ENCODE peak calls at places on chromosomes 4 and X, in four cellular contexts. One of them, this sample, is unnamed. For H3K9me3, the result is how much of the 10 kb centered on the place peaks cover.

GRCh38 chr4:143768007-143768591 is 67.6 kb upstream of the FREM3 start:
- DNase-seq in left ventricle myocardium inferior: no peak
- DNase-seq in body of pancreas: no peak
- DNase-seq in breast epithelium: no peak
- DNase-seq in this sample: no peak

GRCh38 chrX:1202251-1202650 is 10.2 kb downstream of the CRLF2 start:
- DNase-seq in breast epithelium: peak
- DNase-seq in left ventricle myocardium inferior: no peak
- DNase-seq in body of pancreas: no peak
- DNase-seq in this sample: no peak

GRCh38 chr4:111689731-111690130 is 455.5 kb upstream of the FAM241A start:
- DNase-seq in left ventricle myocardium inferior: no peak
- DNase-seq in breast epithelium: no peak
- DNase-seq in body of pancreas: no peak
- DNase-seq in this sample: no peak

GRCh38 chr4:124079174-124079780 is 633.3 kb downstream of the ANKRD50 start:
- DNase-seq in left ventricle myocardium inferior: no peak
- DNase-seq in body of pancreas: no peak
- DNase-seq in breast epithelium: no peak
- DNase-seq in this sample: no peak

GRCh38 chr4:125070869-125071268 is 243.9 kb upstream of the FAT4 start:
- DNase-seq in breast epithelium: no peak
- DNase-seq in left ventricle myocardium inferior: no peak
- DNase-seq in body of pancreas: peak
- DNase-seq in this sample: no peak

GRCh38 chrX:20352935-20353336 is 86.2 kb upstream of the RPS6KA3 start:
- DNase-seq in body of pancreas: no peak
- DNase-seq in breast epithelium: no peak
- DNase-seq in left ventricle myocardium inferior: no peak
- DNase-seq in this sample: no peak

GRCh38 chr4:39729557-39729956 is 31.6 kb downstream of the UBE2K start:
- DNase-seq in body of pancreas: no peak
- DNase-seq in breast epithelium: no peak
- DNase-seq in left ventricle myocardium inferior: no peak
- DNase-seq in this sample: no peak

GRCh38 chr4:125313497-125313896 is 1.3 kb upstream of the FAT4 start:
- DNase-seq in left ventricle myocardium inferior: no peak
- DNase-seq in body of pancreas: peak
- DNase-seq in breast epithelium: no peak
- DNase-seq in this sample: no peak

GRCh38 chr4:79576480-79576803 is 168.4 kb upstream of the GK2 start:
- DNase-seq in breast epithelium: no peak
- DNase-seq in body of pancreas: no peak
- DNase-seq in left ventricle myocardium inferior: no peak
- DNase-seq in this sample: no peak

GRCh38 chr4:55036405-55036804 is 89.0 kb downstream of the KDR start:
- DNase-seq in body of pancreas: no peak
- DNase-seq in left ventricle myocardium inferior: no peak
- DNase-seq in breast epithelium: no peak
- DNase-seq in this sample: no peak

GRCh38 chrX:139286342-139286741 is 244.2 kb upstream of the F9 start:
- DNase-seq in left ventricle myocardium inferior: no peak
- DNase-seq in body of pancreas: no peak
- DNase-seq in breast epithelium: no peak
- DNase-seq in this sample: no peak

GRCh38 chr4:38177035-38177791 is 217.0 kb downstream of the PTTG2 start:
- DNase-seq in left ventricle myocardium inferior: peak
- DNase-seq in body of pancreas: peak
- DNase-seq in breast epithelium: no peak
- DNase-seq in this sample: peak

GRCh38 chr4:178271386-178271785 is 829.1 kb upstream of the AGA start:
- DNase-seq in breast epithelium: no peak
- DNase-seq in left ventricle myocardium inferior: no peak
- DNase-seq in body of pancreas: no peak
- DNase-seq in this sample: no peak

GRCh38 chr4:138650917-138651564 is 364.5 kb upstream of the NOCT start:
- DNase-seq in breast epithelium: no peak
- DNase-seq in left ventricle myocardium inferior: no peak
- DNase-seq in body of pancreas: no peak
- DNase-seq in this sample: no peak

GRCh38 chrX:40552768-40553167 is 28.0 kb upstream of the ATP6AP2 start:
- DNase-seq in breast epithelium: no peak
- DNase-seq in body of pancreas: no peak
- DNase-seq in left ventricle myocardium inferior: no peak
- DNase-seq in this sample: no peak

GRCh38 chr4:8374851-8375649 is 65.5 kb downstream of the ACOX3 start:
- DNase-seq in body of pancreas: no peak
- DNase-seq in left ventricle myocardium inferior: peak
- DNase-seq in breast epithelium: no peak
- DNase-seq in this sample: no peak

GRCh38 chr4:138311771-138312535 is 69.8 kb upstream of the SLC7A11 start:
- DNase-seq in breast epithelium: no peak
- DNase-seq in body of pancreas: peak
- DNase-seq in left ventricle myocardium inferior: no peak
- DNase-seq in this sample: no peak

GRCh38 chrX:17052210-17052609 is 105.8 kb downstream of the REPS2 start:
- DNase-seq in body of pancreas: no peak
- DNase-seq in left ventricle myocardium inferior: no peak
- DNase-seq in breast epithelium: no peak
- DNase-seq in this sample: no peak
- H3K9me3 ChIP-seq in body of pancreas: under half
- H3K9me3 ChIP-seq in left ventricle myocardium inferior: under half
- H3K9me3 ChIP-seq in breast epithelium: under half
- H3K9me3 ChIP-seq in this sample: under half

GRCh38 chrX:69613946-69614345 is 2.0 kb upstream of the EDA start:
- DNase-seq in breast epithelium: no peak
- DNase-seq in left ventricle myocardium inferior: no peak
- DNase-seq in body of pancreas: no peak
- DNase-seq in this sample: no peak

GRCh38 chrX:69614896-69615295 is 1.0 kb upstream of the EDA start:
- DNase-seq in left ventricle myocardium inferior: no peak
- DNase-seq in body of pancreas: peak
- DNase-seq in breast epithelium: no peak
- DNase-seq in this sample: no peak

GRCh38 chrX:69615323-69615722 is 590 bp upstream of the EDA start:
- DNase-seq in body of pancreas: no peak
- DNase-seq in breast epithelium: no peak
- DNase-seq in left ventricle myocardium inferior: no peak
- DNase-seq in this sample: no peak

GRCh38 chrX:69616520-69617203 is 749 bp downstream of the EDA start:
- DNase-seq in body of pancreas: peak
- DNase-seq in left ventricle myocardium inferior: peak
- DNase-seq in breast epithelium: no peak
- DNase-seq in this sample: no peak

GRCh38 chrX:69615779-69616519 is at the start of gene EDA:
- DNase-seq in left ventricle myocardium inferior: peak
- DNase-seq in breast epithelium: peak
- DNase-seq in body of pancreas: peak
- DNase-seq in this sample: peak
- H3K27ac ChIP-seq in left ventricle myocardium inferior: peak
- H3K27ac ChIP-seq in breast epithelium: no peak
- H3K27ac ChIP-seq in body of pancreas: peak
- H3K27ac ChIP-seq in this sample: no peak

GRCh38 chr4:149754526-149754925 is 61.1 kb downstream of the IQCM start:
- DNase-seq in breast epithelium: no peak
- DNase-seq in left ventricle myocardium inferior: no peak
- DNase-seq in body of pancreas: no peak
- DNase-seq in this sample: no peak
- H3K9me3 ChIP-seq in breast epithelium: under half
- H3K9me3 ChIP-seq in left ventricle myocardium inferior: under half
- H3K9me3 ChIP-seq in body of pancreas: under half
- H3K9me3 ChIP-seq in this sample: under half

GRCh38 chr4:3478446-3479357 is 15.6 kb downstream of the DOK7 start:
- DNase-seq in body of pancreas: no peak
- DNase-seq in left ventricle myocardium inferior: no peak
- DNase-seq in breast epithelium: no peak
- DNase-seq in this sample: no peak

GRCh38 chr4:3476936-3477749 is 14.0 kb downstream of the DOK7 start:
- DNase-seq in breast epithelium: no peak
- DNase-seq in left ventricle myocardium inferior: peak
- DNase-seq in body of pancreas: no peak
- DNase-seq in this sample: no peak

GRCh38 chr4:3476341-3476747 is 13.2 kb downstream of the DOK7 start:
- DNase-seq in left ventricle myocardium inferior: no peak
- DNase-seq in breast epithelium: no peak
- DNase-seq in body of pancreas: no peak
- DNase-seq in this sample: no peak

GRCh38 chr4:3479358-3480101 is 16.4 kb downstream of the DOK7 start:
- DNase-seq in breast epithelium: no peak
- DNase-seq in body of pancreas: no peak
- DNase-seq in left ventricle myocardium inferior: peak
- DNase-seq in this sample: no peak

DNA sequence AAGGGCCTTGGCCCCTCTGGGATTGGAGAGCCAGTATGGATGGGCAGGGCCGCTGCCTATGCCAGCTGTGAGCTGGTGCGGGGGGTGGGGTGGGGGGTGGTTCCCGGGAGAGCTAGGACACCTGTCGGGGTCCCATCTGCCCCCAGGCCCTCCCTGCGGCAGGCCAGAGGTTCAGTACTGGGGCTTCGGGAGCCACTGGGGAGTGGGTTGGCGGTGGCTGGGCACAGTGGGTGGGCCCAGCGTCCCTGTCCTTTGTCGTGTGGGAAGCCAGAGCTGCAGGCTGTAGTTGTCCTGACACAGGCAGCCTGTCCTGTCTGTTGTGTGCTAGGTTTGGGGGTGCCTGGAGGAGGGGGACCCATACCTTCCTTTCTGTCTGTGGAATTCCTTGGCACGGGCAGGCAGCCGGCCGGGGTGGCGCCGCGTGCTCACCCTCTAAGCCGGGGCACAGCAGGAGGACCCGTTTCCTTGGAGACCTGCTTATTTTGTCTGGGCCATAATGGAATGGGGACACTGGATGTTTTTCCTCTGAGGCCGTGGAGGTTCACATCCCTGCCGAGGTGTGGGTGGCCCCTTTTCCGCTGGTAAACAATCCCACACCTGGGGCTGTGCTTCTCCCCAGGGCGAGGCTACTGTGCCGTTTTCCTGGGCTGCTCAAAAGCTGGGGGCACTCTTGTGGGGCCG is 14.8 kb downstream of the DOK7 start:
- DNase-seq in body of pancreas: no peak
- DNase-seq in breast epithelium: no peak
- DNase-seq in left ventricle myocardium inferior: no peak
- DNase-seq in this sample: no peak
- H3K27ac ChIP-seq in body of pancreas: no peak
- H3K27ac ChIP-seq in breast epithelium: no peak
- H3K27ac ChIP-seq in left ventricle myocardium inferior: no peak
- H3K27ac ChIP-seq in this sample: no peak

DNA sequence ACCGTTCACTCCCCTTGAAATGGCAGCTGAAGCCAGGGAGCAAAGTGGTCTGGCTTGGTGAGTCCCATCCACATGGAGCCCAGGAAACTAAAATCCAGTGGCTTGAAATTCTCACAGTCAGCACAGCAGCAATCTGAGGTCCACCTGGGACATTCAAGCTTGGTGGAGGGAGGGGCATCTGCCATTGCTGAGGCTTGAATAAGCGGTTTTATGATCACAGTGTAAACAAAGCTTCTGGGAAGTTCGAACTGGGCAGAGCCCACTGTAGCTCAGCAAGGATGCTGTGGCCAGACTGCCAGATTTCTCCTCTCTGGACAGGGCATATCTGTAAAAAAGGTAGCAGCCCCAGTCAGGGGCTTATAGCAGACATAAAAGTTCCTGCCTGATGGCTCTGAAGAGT is 15.5 kb upstream of the FAAH2 start:
- DNase-seq in breast epithelium: no peak
- DNase-seq in left ventricle myocardium inferior: no peak
- DNase-seq in body of pancreas: no peak
- DNase-seq in this sample: no peak
- H3K9me3 ChIP-seq in breast epithelium: under half
- H3K9me3 ChIP-seq in left ventricle myocardium inferior: under half
- H3K9me3 ChIP-seq in body of pancreas: under half
- H3K9me3 ChIP-seq in this sample: under half

DNA sequence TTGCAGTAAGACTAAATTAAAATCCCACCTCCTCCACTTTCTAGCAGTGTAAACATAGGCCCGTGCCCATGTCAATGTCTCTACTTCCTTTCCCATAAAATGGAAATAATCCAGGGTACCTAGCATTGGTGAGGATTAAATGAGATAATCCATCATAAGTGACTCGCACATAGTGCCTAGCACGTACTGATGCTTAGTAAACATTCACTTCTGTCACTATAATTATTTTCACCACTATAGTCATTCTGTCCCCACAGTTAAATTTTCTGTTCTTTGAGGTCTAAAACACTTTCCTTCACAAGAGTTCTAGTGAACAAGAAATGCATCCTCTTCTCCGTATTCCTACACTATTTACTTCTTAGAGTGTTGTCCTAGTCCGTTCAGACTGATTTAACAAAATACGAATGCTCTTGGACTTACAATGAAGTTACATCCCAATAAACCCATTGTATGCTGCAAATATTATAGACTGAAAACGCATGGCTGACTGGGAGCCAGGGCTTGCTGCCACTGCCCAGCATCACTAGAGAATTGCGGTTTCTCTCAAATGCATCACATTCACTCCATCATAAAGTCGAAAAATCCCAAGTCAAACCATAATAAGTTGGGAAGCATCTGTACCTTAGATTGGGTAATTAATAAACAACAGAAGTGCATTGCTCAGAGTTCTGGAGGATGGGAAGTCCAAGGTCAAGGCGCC is 10.6 kb downstream of the ARAP2 start:
- DNase-seq in left ventricle myocardium inferior: no peak
- DNase-seq in body of pancreas: no peak
- DNase-seq in breast epithelium: no peak
- DNase-seq in this sample: no peak
- H3K27ac ChIP-seq in left ventricle myocardium inferior: no peak
- H3K27ac ChIP-seq in body of pancreas: no peak
- H3K27ac ChIP-seq in breast epithelium: no peak
- H3K27ac ChIP-seq in this sample: no peak

GRCh38 chrX:113975441-113975840 is 608.4 kb upstream of the HTR2C start:
- DNase-seq in left ventricle myocardium inferior: no peak
- DNase-seq in breast epithelium: no peak
- DNase-seq in body of pancreas: no peak
- DNase-seq in this sample: no peak

GRCh38 chrX:113977887-113978286 is 606.0 kb upstream of the HTR2C start:
- DNase-seq in body of pancreas: no peak
- DNase-seq in left ventricle myocardium inferior: no peak
- DNase-seq in breast epithelium: no peak
- DNase-seq in this sample: no peak

DNA sequence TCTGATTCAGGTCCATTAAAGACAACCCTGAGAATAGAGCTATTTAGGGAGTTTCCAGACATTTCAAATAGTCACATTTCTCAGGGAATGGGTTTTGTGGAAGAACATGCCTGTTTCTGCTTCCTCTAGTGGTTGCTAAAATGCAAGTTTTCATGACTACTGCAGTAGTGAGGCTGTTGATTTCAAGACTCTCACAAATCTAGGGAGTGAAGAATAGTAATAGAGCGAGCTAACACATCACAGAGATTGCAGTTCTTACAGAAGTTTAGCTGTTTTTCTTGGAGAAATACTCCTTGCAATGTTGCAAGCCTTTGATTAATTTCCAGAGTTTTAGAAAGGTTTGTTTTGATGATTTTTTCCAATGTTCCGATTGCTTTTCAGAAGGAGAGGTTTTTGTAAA is 610.2 kb upstream of the HTR2C start:
- DNase-seq in body of pancreas: no peak
- DNase-seq in breast epithelium: no peak
- DNase-seq in left ventricle myocardium inferior: no peak
- DNase-seq in this sample: no peak
- H3K9me3 ChIP-seq in body of pancreas: under half
- H3K9me3 ChIP-seq in breast epithelium: under half
- H3K9me3 ChIP-seq in left ventricle myocardium inferior: under half
- H3K9me3 ChIP-seq in this sample: under half

This sample was measured in CD4-positive, alpha-beta T cell.